ENCODE peak calls at places on chromosomes 13 and 19, in eight cellular contexts. H, D, G, T, Z, O, B and P are unnamed samples.

GRCh38 chr19:17830567-17831418 is 9.5 kb upstream of the INSL3 start:
- DNase-seq in O (peak), Z (peak), T (peak), H (no peak), B (peak), G (no peak), D (peak), P (no peak)

GRCh38 chr13:114049626-114050101 is 75.8 kb upstream of the C13orf46 start:
- DNase-seq in B (no peak), T (no peak), G (no peak), O (no peak), H (no peak), D (no peak), Z (no peak), P (no peak)

GRCh38 chr19:29663861-29664752 is 1.2 kb upstream of the PLEKHF1 start:
- DNase-seq in T (no peak), D (no peak), G (no peak), Z (no peak), H (no peak), B (peak), O (no peak), P (no peak)

GRCh38 chr13:82654851-82655517 is 1227.3 kb downstream of the SLITRK1 start:
- DNase-seq in T (no peak), H (no peak), Z (no peak), D (no peak), O (peak), G (peak), B (peak), P (no peak)

GRCh38 chr19:1098177-1099051 is 3.2 kb upstream of the POLR2E start:
- DNase-seq in O (no peak), Z (no peak), B (no peak), T (no peak), G (no peak), H (no peak), D (no peak), P (no peak)

GRCh38 chr13:33205804-33206221 is 79.7 kb downstream of the STARD13 start:
- DNase-seq in G (no peak), O (no peak), H (no peak), Z (peak), D (no peak), B (no peak), T (no peak), P (no peak)

GRCh38 chr13:103066079-103066880 is at the start of gene SLC10A2:
- DNase-seq in O (no peak), G (no peak), Z (no peak), D (no peak), T (no peak), B (no peak), H (no peak), P (peak)

GRCh38 chr13:21986602-21987001 is 315.7 kb downstream of the FGF9 start:
- DNase-seq in O (peak), T (no peak), Z (no peak), D (no peak), G (no peak), H (no peak), B (no peak), P (no peak)

GRCh38 chr19:31444931-31445330 is 95.7 kb upstream of the TSHZ3 start:
- DNase-seq in O (no peak), H (no peak), T (no peak), D (no peak), Z (no peak), B (no peak), G (no peak), P (no peak)

GRCh38 chr13:39503048-39503447 is 99.9 kb downstream of the LHFPL6 start:
- DNase-seq in H (no peak), T (no peak), Z (no peak), O (no peak), D (no peak), B (no peak), G (no peak), P (no peak)

GRCh38 chr13:29494520-29494919 is 101.0 kb downstream of the SLC7A1 start:
- DNase-seq in B (no peak), Z (no peak), O (no peak), H (no peak), G (no peak), D (no peak), T (no peak), P (no peak)

GRCh38 chr19:29845576-29846176 is 33.9 kb downstream of the CCNE1 start:
- DNase-seq in H (no peak), B (peak), D (no peak), G (no peak), T (no peak), O (no peak), Z (peak), P (peak)

GRCh38 chr13:49497272-49497671 is 1.5 kb downstream of the PHF11 start:
- DNase-seq in Z (no peak), T (no peak), B (no peak), D (no peak), H (no peak), O (no peak), G (no peak), P (no peak)

GRCh38 chr19:7815325-7815724 is 14.7 kb upstream of the EVI5L start:
- DNase-seq in Z (no peak), D (no peak), G (no peak), T (no peak), O (no peak), B (no peak), H (no peak), P (no peak)

GRCh38 chr13:102440259-102440936 is 38.5 kb upstream of the FGF14 start:
- DNase-seq in D (no peak), Z (no peak), O (no peak), H (no peak), G (no peak), B (no peak), T (no peak), P (no peak)

GRCh38 chr13:100636441-100636840 is 38.2 kb downstream of the TMTC4 start:
- DNase-seq in G (no peak), T (no peak), D (no peak), H (no peak), Z (no peak), B (no peak), O (no peak), P (no peak)

GRCh38 chr19:18439025-18439909 is 1.3 kb upstream of the ISYNA1 start:
- DNase-seq in H (no peak), B (no peak), Z (no peak), D (no peak), G (no peak), T (no peak), O (no peak), P (peak)

GRCh38 chr19:5850743-5851293 is 431 bp downstream of the FUT3 start:
- DNase-seq in B (no peak), G (no peak), D (no peak), O (no peak), Z (no peak), T (no peak), H (no peak), P (no peak)

GRCh38 chr19:55232284-55232597 is 3.7 kb upstream of the TMEM86B start:
- DNase-seq in Z (no peak), T (no peak), H (no peak), G (no peak), D (no peak), O (no peak), B (no peak), P (no peak)

GRCh38 chr19:3649888-3650287 is 23.3 kb upstream of the CACTIN start:
- DNase-seq in B (no peak), G (no peak), T (no peak), Z (no peak), H (no peak), O (no peak), D (no peak), P (no peak)